ENCODE peak calls at places on chromosomes 2 and 18, in six cellular contexts. L, E, V, U, P and T are unnamed samples.

GRCh38 chr2:33762636-33763035 is 163.5 kb upstream of the FAM98A start:
- DNase-seq in L (no peak), E (no peak), V (no peak), U (no peak), P (no peak), T (no peak)

GRCh38 chr18:26963292-26963691 is 97.8 kb upstream of the AQP4 start:
- DNase-seq in L (no peak), E (peak; percentile 37), V (no peak), U (no peak), P (no peak), T (no peak)

GRCh38 chr18:48743046-48743445 is 204.2 kb downstream of the CTIF start:
- DNase-seq in L (no peak), E (no peak), V (peak; percentile 52), U (no peak), P (peak; percentile 64), T (no peak)

GRCh38 chr2:133452146-133452545 is 116.1 kb downstream of the NCKAP5 start:
- DNase-seq in L (no peak), E (no peak), V (no peak), U (no peak), P (no peak), T (no peak)

GRCh38 chr2:181008418-181008817 is 28.0 kb downstream of the UBE2E3 start:
- DNase-seq in L (no peak), E (no peak), V (no peak), U (no peak), P (peak; percentile 47), T (no peak)

GRCh38 chr2:10220516-10221391 is 82.0 kb upstream of the HPCAL1 start:
- DNase-seq in L (no peak), E (peak; percentile 90), V (peak; percentile 84), U (no peak), P (no peak), T (no peak)

GRCh38 chr18:13242797-13243196 is 24.2 kb downstream of the LDLRAD4 start:
- DNase-seq in L (no peak), E (no peak), V (no peak), U (no peak), P (peak; percentile 28), T (no peak)

GRCh38 chr2:40199758-40200157 is 252.1 kb downstream of the SLC8A1 start:
- DNase-seq in L (no peak), E (no peak), V (peak; percentile 19), U (no peak), P (no peak), T (no peak)

GRCh38 chr2:108384662-108385393 is 7.1 kb downstream of the SULT1C4 start:
- DNase-seq in L (no peak), E (no peak), V (no peak), U (no peak), P (no peak), T (no peak)

GRCh38 chr2:63587814-63588384 is 378 bp downstream of the WDPCP start:
- DNase-seq in L (no peak), E (peak; percentile 21), V (no peak), U (no peak), P (no peak), T (no peak)

GRCh38 chr2:86541282-86541681 is 22.0 kb downstream of the CHMP3 start:
- DNase-seq in L (no peak), E (no peak), V (peak; percentile 48), U (no peak), P (no peak), T (no peak)

GRCh38 chr2:25252291-25253152 is 84.1 kb upstream of the POMC start:
- DNase-seq in L (peak; percentile 48), E (peak; percentile 55), V (peak; percentile 44), U (peak; percentile 77), P (peak; percentile 84), T (no peak)

GRCh38 chr2:96073170-96073775 is 38.6 kb upstream of the GPAT2 start:
- DNase-seq in L (no peak), E (no peak), V (no peak), U (no peak), P (no peak), T (no peak)

GRCh38 chr2:194700116-194700515 is 956.9 kb upstream of the SLC39A10 start:
- DNase-seq in L (no peak), E (peak; percentile 36), V (no peak), U (no peak), P (no peak), T (no peak)

GRCh38 chr2:233082222-233082933 is 22.2 kb downstream of the INPP5D start:
- DNase-seq in L (no peak), E (no peak), V (no peak), U (no peak), P (peak; percentile 53), T (peak; percentile 68)

GRCh38 chr2:88051792-88052191 is 3.8 kb downstream of the KRCC1 start:
- DNase-seq in L (no peak), E (no peak), V (no peak), U (no peak), P (no peak), T (no peak)

GRCh38 chr2:88055436-88056128 is at the start of gene KRCC1:
- DNase-seq in L (peak; percentile 96), E (peak; percentile 96), V (peak; percentile 89), U (peak; percentile 94), P (peak; percentile 98), T (peak; percentile 97)

GRCh38 chr2:88055049-88055435 is 541 bp downstream of the KRCC1 start:
- DNase-seq in L (no peak), E (peak; percentile 13), V (peak; percentile 21), U (peak; percentile 37), P (no peak), T (no peak)

GRCh38 chr2:88054300-88055048 is 1.1 kb downstream of the KRCC1 start:
- DNase-seq in L (no peak), E (peak; percentile 14), V (peak; percentile 34), U (peak; percentile 4), P (peak; percentile 52), T (peak; percentile 19)

GRCh38 chr2:88053301-88053700 is 2.3 kb downstream of the KRCC1 start:
- DNase-seq in L (no peak), E (no peak), V (peak; percentile 16), U (no peak), P (no peak), T (no peak)
- H3K27ac ChIP-seq in L (peak overlapping the region; percentile 22), E (no peak overlapping the region), V (no peak overlapping the region), U (no peak overlapping the region), P (no peak overlapping the region), T (no peak overlapping the region)

GRCh38 chr2:23595601-23596251 is 210.7 kb downstream of the KLHL29 start:
- DNase-seq in L (no peak), E (no peak), V (peak; percentile 80), U (no peak), P (no peak), T (no peak)

GRCh38 chr2:23592898-23593297 is 207.9 kb downstream of the KLHL29 start:
- DNase-seq in L (no peak), E (no peak), V (no peak), U (no peak), P (no peak), T (no peak)

GRCh38 chr2:23595021-23595420 is 210.0 kb downstream of the KLHL29 start:
- DNase-seq in L (no peak), E (no peak), V (no peak), U (no peak), P (no peak), T (no peak)

GRCh38 chr2:23593396-23594078 is 208.6 kb downstream of the KLHL29 start:
- DNase-seq in L (no peak), E (no peak), V (no peak), U (no peak), P (no peak), T (no peak)

GRCh38 chr2:23594079-23594494 is 209.1 kb downstream of the KLHL29 start:
- DNase-seq in L (no peak), E (no peak), V (no peak), U (no peak), P (no peak), T (no peak)
- H3K27ac ChIP-seq in L (no peak overlapping the region), E (no peak overlapping the region), V (no peak overlapping the region), U (no peak overlapping the region), P (peak overlapping the region; percentile 73), T (no peak overlapping the region)

GRCh38 chr2:62461707-62462106 is 44.3 kb downstream of the TMEM17 start:
- DNase-seq in L (no peak), E (peak; percentile 65), V (peak; percentile 74), U (peak; percentile 43), P (no peak), T (no peak)

GRCh38 chr2:62464608-62465007 is 41.4 kb downstream of the TMEM17 start:
- DNase-seq in L (no peak), E (no peak), V (peak; percentile 31), U (no peak), P (no peak), T (no peak)

GRCh38 chr2:62460175-62460574 is 45.8 kb downstream of the TMEM17 start:
- DNase-seq in L (no peak), E (no peak), V (no peak), U (no peak), P (no peak), T (no peak)

GRCh38 chr2:62461017-62461553 is 44.9 kb downstream of the TMEM17 start:
- DNase-seq in L (no peak), E (no peak), V (no peak), U (no peak), P (no peak), T (no peak)

GRCh38 chr2:62462211-62462610 is 43.8 kb downstream of the TMEM17 start:
- DNase-seq in L (no peak), E (no peak), V (no peak), U (no peak), P (no peak), T (no peak)
- H3K27ac ChIP-seq in L (no peak overlapping the region), E (no peak overlapping the region), V (no peak overlapping the region), U (peak overlapping the region; percentile 49), P (no peak overlapping the region), T (no peak overlapping the region)

GRCh38 chr18:8602557-8602956 is 6.7 kb upstream of the RAB12 start:
- DNase-seq in L (no peak), E (no peak), V (no peak), U (no peak), P (no peak), T (no peak)
- H3K27ac ChIP-seq in L (no peak overlapping the region), E (no peak overlapping the region), V (no peak overlapping the region), U (no peak overlapping the region), P (no peak overlapping the region), T (no peak overlapping the region)

GRCh38 chr2:8570637-8571036 is 111.2 kb upstream of the ID2 start:
- DNase-seq in L (no peak), E (no peak), V (no peak), U (no peak), P (no peak), T (no peak)
- H3K27ac ChIP-seq in L (no peak overlapping the region), E (no peak overlapping the region), V (no peak overlapping the region), U (no peak overlapping the region), P (no peak overlapping the region), T (peak overlapping the region; percentile 98)

GRCh38 chr2:102030502-102030854 is 38.7 kb downstream of the IL1R2 start:
- DNase-seq in L (no peak), E (no peak), V (no peak), U (no peak), P (no peak), T (no peak)

GRCh38 chr2:102033750-102034682 is 42.3 kb downstream of the IL1R2 start:
- DNase-seq in L (no peak), E (no peak), V (no peak), U (no peak), P (no peak), T (no peak)

GRCh38 chr2:102030855-102031527 is 39.2 kb downstream of the IL1R2 start:
- DNase-seq in L (no peak), E (no peak), V (no peak), U (no peak), P (no peak), T (no peak)

GRCh38 chr2:102033028-102033749 is 41.4 kb downstream of the IL1R2 start:
- DNase-seq in L (no peak), E (peak; percentile 7), V (peak; percentile 93), U (no peak), P (peak; percentile 68), T (no peak)

GRCh38 chr2:102032368-102033027 is 40.7 kb downstream of the IL1R2 start:
- DNase-seq in L (no peak), E (no peak), V (no peak), U (no peak), P (no peak), T (no peak)
- H3K27ac ChIP-seq in L (no peak overlapping the region), E (no peak overlapping the region), V (no peak overlapping the region), U (no peak overlapping the region), P (peak overlapping the region; percentile 70), T (no peak overlapping the region)